ENCODE peak calls at places on chromosomes 4 and X, in ten cellular contexts. G is GM23338; C is mucosa of descending colon; Q is naive thymus-derived CD4-positive, alpha-beta T cell; I is transverse colon; B is adrenal gland; M is endodermal cell; Z is HCT116; L is psoas muscle; F is endothelial cell of umbilical vein. N is an unnamed sample.

GRCh38 chr4:16250665-16251365 is 24.5 kb upstream of the TAPT1 start:
- DNase-seq in G (peak; percentile 46), C (no peak), Q (no peak), I (no peak), B (peak; percentile 84), M (no peak), Z (no peak), L (no peak), F (no peak), N (peak; percentile 7)

GRCh38 chrX:3026074-3026588 is 15.1 kb upstream of the ARSF start:
- DNase-seq in G (no peak), C (no peak), Q (no peak), I (no peak), B (no peak), M (no peak), Z (no peak), L (no peak), F (no peak), N (no peak)

GRCh38 chr4:40205259-40206198 is 8.7 kb downstream of the RHOH start:
- DNase-seq in G (no peak), C (no peak), Q (no peak), I (peak; percentile 38), B (no peak), M (no peak), Z (no peak), L (no peak), F (no peak), N (no peak)

GRCh38 chr4:156778093-156778492 is 193.5 kb downstream of the PDGFC start:
- DNase-seq in G (no peak), C (no peak), Q (no peak), I (no peak), B (no peak), M (no peak), Z (no peak), L (no peak), F (no peak), N (no peak)

GRCh38 chr4:38313175-38313574 is 350.8 kb upstream of the KLF3 start:
- DNase-seq in G (no peak), C (peak; percentile 84), Q (no peak), I (peak; percentile 83), B (no peak), M (no peak), Z (no peak), L (no peak), F (no peak), N (no peak)

GRCh38 chrX:19747672-19748610 is 139.5 kb downstream of the SH3KBP1 start:
- DNase-seq in G (no peak), C (peak; percentile 70), Q (peak; percentile 90), I (peak; percentile 48), B (no peak), M (no peak), Z (no peak), L (no peak), F (no peak), N (no peak)

GRCh38 chrX:132393090-132393884 is 95.6 kb downstream of the MBNL3 start:
- DNase-seq in G (no peak), C (no peak), Q (no peak), I (no peak), B (no peak), M (no peak), Z (no peak), L (no peak), F (no peak), N (no peak)

GRCh38 chr4:66017671-66018070 is 347.4 kb upstream of the EPHA5 start:
- DNase-seq in G (no peak), C (no peak), Q (no peak), I (no peak), B (no peak), M (no peak), Z (no peak), L (no peak), F (no peak), N (no peak)

GRCh38 chrX:18884916-18885315 is 99.0 kb downstream of the PHKA2 start:
- DNase-seq in G (no peak), C (no peak), Q (no peak), I (no peak), B (peak; percentile 40), M (peak; percentile 51), Z (no peak), L (no peak), F (no peak), N (peak; percentile 24)

GRCh38 chrX:15310117-15310516 is 5.3 kb downstream of the ASB11 start:
- DNase-seq in G (no peak), C (no peak), Q (no peak), I (no peak), B (peak; percentile 51), M (no peak), Z (no peak), L (no peak), F (peak; percentile 91), N (peak; percentile 50)

GRCh38 chrX:15167826-15168225 is 102.1 kb downstream of the ASB9 start:
- DNase-seq in G (no peak), C (no peak), Q (no peak), I (no peak), B (no peak), M (no peak), Z (no peak), L (no peak), F (no peak), N (no peak)

GRCh38 chr4:98298022-98298421 is 36.8 kb downstream of the RAP1GDS1 start:
- DNase-seq in G (no peak), C (no peak), Q (no peak), I (no peak), B (no peak), M (no peak), Z (no peak), L (no peak), F (no peak), N (no peak)

GRCh38 chr4:6548882-6549230 is 26.1 kb upstream of the MAN2B2 start:
- DNase-seq in G (no peak), C (no peak), Q (no peak), I (no peak), B (no peak), M (no peak), Z (no peak), L (no peak), F (no peak), N (no peak)

GRCh38 chr4:173254646-173255045 is 79.5 kb downstream of the HMGB2 start:
- DNase-seq in G (no peak), C (no peak), Q (no peak), I (no peak), B (no peak), M (no peak), Z (no peak), L (no peak), F (no peak), N (no peak)
- H3K4me1 ChIP-seq in G (peaks cover 58% of the 10 kb centered on the region), C (no peaks in the 10 kb centered on the region), Q (no peaks in the 10 kb centered on the region), I (peaks cover 13% of the 10 kb centered on the region), B (no peaks in the 10 kb centered on the region), M (no peaks in the 10 kb centered on the region), Z (peaks cover 29% of the 10 kb centered on the region), L (peaks cover 12% of the 10 kb centered on the region), F (peaks cover 19% of the 10 kb centered on the region), N (no peaks in the 10 kb centered on the region)

DNA sequence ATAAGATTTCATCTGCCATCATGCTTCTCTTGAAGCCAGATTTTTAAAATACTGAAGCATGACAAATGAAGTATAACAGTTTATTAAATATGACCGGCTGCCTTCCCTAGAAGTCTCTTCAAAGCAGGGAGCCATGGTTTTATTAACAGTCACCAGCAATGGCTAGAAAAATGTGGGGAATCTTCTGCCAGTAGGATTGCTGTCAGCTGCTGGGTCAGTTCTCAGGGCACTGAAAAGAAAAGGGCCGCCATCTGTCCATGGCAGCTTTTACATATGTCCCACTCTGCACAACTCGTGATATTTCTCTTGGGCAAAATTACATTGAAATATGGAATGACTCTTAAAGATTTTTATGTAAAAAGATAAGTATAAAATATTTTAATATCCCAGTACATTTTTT is 2.8 kb downstream of the CCNG2 start:
- DNase-seq in G (no peak), C (no peak), Q (no peak), I (no peak), B (no peak), M (no peak), Z (no peak), L (no peak), F (no peak), N (no peak)
- H3K4me1 ChIP-seq in G (peaks cover 12% of the 10 kb centered on the region), C (peaks cover 12% of the 10 kb centered on the region), Q (peaks cover 14% of the 10 kb centered on the region), I (peaks cover 40% of the 10 kb centered on the region), B (peaks cover 7% of the 10 kb centered on the region), M (peaks cover 4% of the 10 kb centered on the region), Z (peaks cover 16% of the 10 kb centered on the region), L (peaks cover 11% of the 10 kb centered on the region), F (peaks cover 15% of the 10 kb centered on the region), N (peaks cover 23% of the 10 kb centered on the region)

GRCh38 chrX:153728951-153729631 is 4.4 kb downstream of the ABCD1 start:
- DNase-seq in G (no peak), C (no peak), Q (no peak), I (no peak), B (no peak), M (no peak), Z (no peak), L (no peak), F (no peak), N (no peak)
- H3K4me1 ChIP-seq in G (peaks cover 8% of the 10 kb centered on the region), C (peaks cover 27% of the 10 kb centered on the region), Q (peaks cover 18% of the 10 kb centered on the region), I (peaks cover 41% of the 10 kb centered on the region), B (peaks cover 35% of the 10 kb centered on the region), M (peaks cover 8% of the 10 kb centered on the region), Z (peaks cover 44% of the 10 kb centered on the region), L (peaks cover 29% of the 10 kb centered on the region), F (peaks cover 16% of the 10 kb centered on the region), N (peaks cover 16% of the 10 kb centered on the region)

GRCh38 chrX:10117301-10117700 is 39.5 kb upstream of the CLCN4 start:
- DNase-seq in G (no peak), C (no peak), Q (no peak), I (no peak), B (no peak), M (no peak), Z (no peak), L (no peak), F (no peak), N (no peak)

GRCh38 chrX:10115082-10115481 is 41.7 kb upstream of the CLCN4 start:
- DNase-seq in G (no peak), C (no peak), Q (no peak), I (no peak), B (no peak), M (no peak), Z (no peak), L (no peak), F (no peak), N (no peak)

GRCh38 chrX:10118530-10118929 is 38.2 kb upstream of the CLCN4 start:
- DNase-seq in G (no peak), C (no peak), Q (no peak), I (no peak), B (no peak), M (no peak), Z (no peak), L (no peak), F (no peak), N (no peak)

GRCh38 chrX:10119399-10119990 is 37.3 kb upstream of the CLCN4 start:
- DNase-seq in G (peak; percentile 72), C (no peak), Q (peak; percentile 84), I (peak; percentile 80), B (peak; percentile 76), M (peak; percentile 86), Z (peak; percentile 73), L (no peak), F (peak; percentile 81), N (peak; percentile 91)

DNA sequence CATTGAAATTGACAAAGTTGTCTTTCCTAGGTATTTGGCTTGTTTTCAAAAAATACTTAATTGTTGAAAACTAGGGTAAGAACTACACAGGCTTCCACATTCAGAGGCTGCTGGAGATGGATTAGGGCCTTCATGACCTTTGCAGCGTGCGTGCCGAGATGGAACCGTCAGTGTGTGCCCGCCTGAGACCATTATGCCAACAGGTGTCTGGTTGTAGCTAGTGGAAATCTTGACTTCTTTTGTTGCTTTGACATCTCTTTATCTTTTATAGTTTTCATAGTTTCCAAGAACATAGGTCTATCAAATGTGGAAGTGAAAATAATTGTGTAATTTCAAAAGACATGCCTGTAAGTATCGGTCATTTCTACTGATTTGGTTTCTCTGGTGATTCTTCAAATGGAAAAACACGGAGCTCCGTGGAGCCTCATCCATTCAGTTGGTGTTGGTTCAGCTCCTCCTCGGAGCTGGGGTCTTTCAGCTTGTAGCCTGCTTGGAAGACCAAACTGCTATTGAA is 38.9 kb upstream of the CLCN4 start:
- DNase-seq in G (no peak), C (no peak), Q (no peak), I (no peak), B (no peak), M (no peak), Z (no peak), L (no peak), F (no peak), N (no peak)
- H3K4me1 ChIP-seq in G (no peaks in the 10 kb centered on the region), C (peaks cover 2% of the 10 kb centered on the region), Q (no peaks in the 10 kb centered on the region), I (no peaks in the 10 kb centered on the region), B (no peaks in the 10 kb centered on the region), M (no peaks in the 10 kb centered on the region), Z (no peaks in the 10 kb centered on the region), L (no peaks in the 10 kb centered on the region), F (no peaks in the 10 kb centered on the region), N (no peaks in the 10 kb centered on the region)